ENCODE peak calls at places on chromosomes 2 and 18, in nine cellular contexts. K is tibial nerve; B is Calu3; Q is GM20000; L is stimulated activated CD8-positive, alpha-beta memory T cell treated with anti-CD3 and anti-CD28 coated beads, Interleukin-7, amount 100 ng/mL, for 1 hour; N is M059J; X is heart left ventricle; R is colonic mucosa; V is kidney tubule cell. M is an unnamed sample.

GRCh38 chr2:120541553-120541932 is 194.1 kb upstream of the GLI2 start:
- DNase-seq in K (no peak), B (no peak), Q (no peak), L (no peak), N (peak; percentile 23), X (no peak), R (no peak), V (no peak), M (no peak)

GRCh38 chr2:160222546-160223281 is 22.6 kb upstream of the ITGB6 start:
- DNase-seq in K (no peak), B (no peak), Q (no peak), L (no peak), N (peak; percentile 55), X (no peak), R (peak; percentile 29), V (peak; percentile 16), M (no peak)

GRCh38 chr2:177740718-177741117 is 331.9 kb downstream of the PDE11A start:
- DNase-seq in K (no peak), B (no peak), Q (no peak), L (no peak), N (peak; percentile 4), X (no peak), R (no peak), V (no peak), M (no peak)

GRCh38 chr2:98634406-98635092 is 26.2 kb downstream of the UNC50 start:
- DNase-seq in K (no peak), B (peak; percentile 8), Q (no peak), L (no peak), N (peak; percentile 44), X (no peak), R (no peak), V (peak; percentile 10), M (no peak)

GRCh38 chr2:26008851-26009566 is 24.9 kb upstream of the RAB10 start:
- DNase-seq in K (no peak), B (peak; percentile 58), Q (no peak), L (no peak), N (peak; percentile 55), X (peak; percentile 69), R (peak; percentile 78), V (peak; percentile 80), M (no peak)

GRCh38 chr2:23588106-23588505 is 203.1 kb downstream of the KLHL29 start:
- DNase-seq in K (no peak), B (no peak), Q (no peak), L (no peak), N (no peak), X (no peak), R (no peak), V (no peak), M (no peak)

GRCh38 chr2:191899442-191899841 is 52.6 kb upstream of the CAVIN2 start:
- DNase-seq in K (no peak), B (no peak), Q (no peak), L (no peak), N (peak; percentile 91), X (no peak), R (no peak), V (peak; percentile 80), M (no peak)

GRCh38 chr2:195782156-195782555 is 125.1 kb downstream of the SLC39A10 start:
- DNase-seq in K (no peak), B (no peak), Q (no peak), L (no peak), N (peak; percentile 5), X (no peak), R (no peak), V (no peak), M (no peak)

GRCh38 chr2:11830708-11831301 is 84.4 kb downstream of the LPIN1 start:
- DNase-seq in K (no peak), B (no peak), Q (no peak), L (no peak), N (no peak), X (peak; percentile 0), R (no peak), V (no peak), M (no peak)

GRCh38 chr2:240970816-240971215 is 27.6 kb upstream of the SNED1 start:
- DNase-seq in K (no peak), B (no peak), Q (no peak), L (no peak), N (no peak), X (no peak), R (no peak), V (no peak), M (no peak)

GRCh38 chr2:19138264-19138825 is 220.1 kb downstream of the OSR1 start:
- DNase-seq in K (no peak), B (no peak), Q (no peak), L (no peak), N (no peak), X (no peak), R (no peak), V (no peak), M (no peak)

GRCh38 chr2:46331099-46331766 is 34.0 kb downstream of the EPAS1 start:
- DNase-seq in K (no peak), B (no peak), Q (no peak), L (no peak), N (peak; percentile 49), X (no peak), R (no peak), V (no peak), M (no peak)

GRCh38 chr18:68841301-68841700 is 43.4 kb downstream of the CCDC102B start:
- DNase-seq in K (no peak), B (no peak), Q (no peak), L (no peak), N (no peak), X (no peak), R (no peak), V (no peak), M (no peak)

GRCh38 chr2:45380131-45380836 is 230.8 kb downstream of the SRBD1 start:
- DNase-seq in K (no peak), B (peak; percentile 49), Q (no peak), L (no peak), N (peak; percentile 69), X (no peak), R (peak; percentile 20), V (peak; percentile 99), M (no peak)

GRCh38 chr2:43129254-43129653 is 97.2 kb downstream of the ZFP36L2 start:
- DNase-seq in K (no peak), B (no peak), Q (no peak), L (no peak), N (no peak), X (no peak), R (no peak), V (no peak), M (no peak)

GRCh38 chr2:101781730-101782426 is 84.4 kb downstream of the MAP4K4 start:
- DNase-seq in K (no peak), B (no peak), Q (no peak), L (no peak), N (no peak), X (no peak), R (no peak), V (no peak), M (no peak)

GRCh38 chr2:222174450-222174849 is 124.3 kb downstream of the PAX3 start:
- DNase-seq in K (no peak), B (no peak), Q (no peak), L (no peak), N (no peak), X (no peak), R (no peak), V (no peak), M (no peak)

GRCh38 chr2:180763249-180763989 is 217.0 kb upstream of the UBE2E3 start:
- DNase-seq in K (no peak), B (no peak), Q (no peak), L (no peak), N (no peak), X (no peak), R (no peak), V (no peak), M (no peak)

GRCh38 chr18:6546229-6546628 is 131.5 kb upstream of the L3MBTL4 start:
- DNase-seq in K (no peak), B (no peak), Q (no peak), L (no peak), N (no peak), X (no peak), R (no peak), V (peak; percentile 6), M (no peak)

GRCh38 chr2:152506843-152507242 is 171.9 kb downstream of the FMNL2 start:
- DNase-seq in K (no peak), B (peak; percentile 12), Q (no peak), L (no peak), N (peak; percentile 93), X (no peak), R (no peak), V (peak; percentile 89), M (no peak)

GRCh38 chr18:79567481-79568147 is 112.0 kb upstream of the CTDP1 start:
- DNase-seq in K (no peak), B (no peak), Q (no peak), L (no peak), N (peak; percentile 89), X (peak; percentile 63), R (no peak), V (peak; percentile 92), M (no peak)

GRCh38 chr2:227871375-227871788 is at the start of gene DAW1:
- DNase-seq in K (no peak), B (peak; percentile 89), Q (peak; percentile 70), L (no peak), N (no peak), X (peak; percentile 38), R (peak; percentile 65), V (peak; percentile 84), M (peak; percentile 51)

GRCh38 chr2:168848220-168848619 is 42.0 kb downstream of the SPC25 start:
- DNase-seq in K (no peak), B (peak; percentile 13), Q (no peak), L (no peak), N (no peak), X (no peak), R (no peak), V (no peak), M (no peak)

GRCh38 chr2:204110250-204111183 is 174.0 kb downstream of the ICOS start:
- DNase-seq in K (no peak), B (no peak), Q (peak; percentile 18), L (peak; percentile 29), N (no peak), X (no peak), R (no peak), V (no peak), M (no peak)

GRCh38 chr2:237731663-237732062 is 66.9 kb upstream of the RBM44 start:
- DNase-seq in K (no peak), B (peak; percentile 52), Q (no peak), L (no peak), N (peak; percentile 89), X (no peak), R (no peak), V (peak; percentile 86), M (no peak)

GRCh38 chr2:178910005-178910404 is 102.8 kb upstream of the TTN start:
- DNase-seq in K (no peak), B (no peak), Q (no peak), L (no peak), N (no peak), X (no peak), R (no peak), V (peak; percentile 22), M (no peak)

GRCh38 chr2:188235364-188235763 is 56.3 kb upstream of the GULP1 start:
- DNase-seq in K (no peak), B (no peak), Q (peak; percentile 5), L (no peak), N (peak; percentile 29), X (no peak), R (no peak), V (peak; percentile 4), M (no peak)

GRCh38 chr18:37578886-37579513 is 13.4 kb upstream of the CELF4 start:
- DNase-seq in K (no peak), B (peak; percentile 16), Q (no peak), L (no peak), N (peak; percentile 16), X (no peak), R (no peak), V (peak; percentile 60), M (no peak)

GRCh38 chr18:55243852-55244251 is 284.6 kb upstream of the CCDC68 start:
- DNase-seq in K (peak; percentile 31), B (no peak), Q (no peak), L (no peak), N (no peak), X (peak; percentile 76), R (no peak), V (no peak), M (no peak)

GRCh38 chr2:29562319-29562718 is 359.1 kb downstream of the ALK start:
- DNase-seq in K (no peak), B (no peak), Q (no peak), L (no peak), N (no peak), X (no peak), R (no peak), V (no peak), M (no peak)

GRCh38 chr2:28810384-28811285 is at the start of gene SPDYA:
- DNase-seq in K (no peak), B (peak; percentile 84), Q (peak; percentile 91), L (peak; percentile 48), N (no peak), X (peak; percentile 76), R (peak; percentile 82), V (peak; percentile 63), M (peak; percentile 50)